ENCODE peak calls at places on chromosome 13, in six cellular contexts. S is HepG2, E is A549, B is H1, O is GM12878, K is SK-N-SH. V is an unnamed sample.
A peak's percentile ranks its signal among the peaks of the same experiment; 100 is the strongest.

GRCh38 chr13:19586904-19587634 is 25.7 kb upstream of the TPTE2 start:
- DNase-seq in E (no peak), O (peak; percentile 65), K (peak; percentile 52), B (no peak), S (peak; percentile 65), V (peak; percentile 34)

GRCh38 chr13:43596924-43597598 is 189.7 kb downstream of the ENOX1 start:
- DNase-seq in O (no peak), B (no peak), S (no peak), E (no peak), K (no peak), V (no peak)

GRCh38 chr13:77386880-77387606 is 60.1 kb upstream of the MYCBP2 start:
- DNase-seq in S (no peak), E (peak; percentile 28), O (no peak), B (no peak), K (no peak), V (peak; percentile 33)

GRCh38 chr13:93045836-93046235 is 180.8 kb upstream of the GPC6 start:
- DNase-seq in K (no peak), B (no peak), S (no peak), E (no peak), O (no peak), V (peak; percentile 58)

GRCh38 chr13:110361365-110361911 is 54.4 kb downstream of the COL4A2 start:
- DNase-seq in K (no peak), B (no peak), E (no peak), S (no peak), O (no peak), V (peak; percentile 88)

GRCh38 chr13:37923236-37923635 is 53.7 kb upstream of the TRPC4 start:
- DNase-seq in S (no peak), O (no peak), E (no peak), B (no peak), K (no peak), V (no peak)

GRCh38 chr13:24280722-24281121 is 28.7 kb upstream of the C1QTNF9 start:
- DNase-seq in B (no peak), S (no peak), O (peak; percentile 30), K (no peak), E (no peak), V (peak; percentile 20)

GRCh38 chr13:65985632-65986031 is 1244.5 kb downstream of the PCDH9 start:
- DNase-seq in B (peak; percentile 69), O (no peak), E (peak; percentile 57), S (peak; percentile 16), K (no peak), V (no peak)

GRCh38 chr13:90302113-90302512 is 1045.4 kb upstream of the MIR17HG start:
- DNase-seq in O (no peak), B (no peak), S (no peak), E (no peak), K (no peak), V (peak; percentile 10)

GRCh38 chr13:109821038-109821545 is 34.7 kb upstream of the IRS2 start:
- DNase-seq in K (no peak), O (no peak), B (no peak), E (no peak), S (no peak), V (no peak)

GRCh38 chr13:101838305-101838835 is 385.9 kb downstream of the ITGBL1 start:
- DNase-seq in K (no peak), O (no peak), S (no peak), E (no peak), B (no peak), V (peak; percentile 1)

GRCh38 chr13:30408319-30409101 is 13.8 kb upstream of the UBE2L5 start:
- DNase-seq in B (peak; percentile 97), K (peak; percentile 42), O (no peak), E (peak; percentile 91), S (peak; percentile 86), V (peak; percentile 79)

GRCh38 chr13:111114362-111115050 is 604 bp upstream of the ARHGEF7 start:
- DNase-seq in O (no peak), K (peak; percentile 77), E (no peak), B (no peak), S (no peak), V (peak; percentile 43)

GRCh38 chr13:56424246-56424645 is 716.5 kb upstream of the PRR20A start:
- DNase-seq in K (no peak), B (no peak), O (no peak), S (no peak), E (no peak), V (no peak)

GRCh38 chr13:114213980-114214379 is 20.7 kb upstream of the CDC16 start:
- DNase-seq in S (no peak), K (no peak), O (no peak), B (no peak), E (no peak), V (no peak)

GRCh38 chr13:21074601-21075302 is 13.4 kb upstream of the LATS2 start:
- DNase-seq in S (no peak), K (no peak), O (no peak), E (no peak), B (peak; percentile 46), V (no peak)

GRCh38 chr13:21077360-21078353 is 16.3 kb upstream of the LATS2 start:
- DNase-seq in O (no peak), K (no peak), E (no peak), B (no peak), S (no peak), V (no peak)

GRCh38 chr13:21078501-21078900 is 17.1 kb upstream of the LATS2 start:
- DNase-seq in E (no peak), S (no peak), K (no peak), B (no peak), O (no peak), V (peak; percentile 42)

GRCh38 chr13:21076265-21076653 is 14.9 kb upstream of the LATS2 start:
- DNase-seq in O (no peak), S (no peak), K (no peak), E (no peak), B (peak; percentile 54), V (no peak)

GRCh38 chr13:21075303-21076264 is 14.2 kb upstream of the LATS2 start:
- DNase-seq in K (peak; percentile 48), B (peak; percentile 82), O (no peak), S (no peak), E (no peak), V (no peak)
- TF ChIP-seq RFX5 in K (no peak), B (no peak), O (no peak), S (no peak), E (no peak), V (no peak)

DNA sequence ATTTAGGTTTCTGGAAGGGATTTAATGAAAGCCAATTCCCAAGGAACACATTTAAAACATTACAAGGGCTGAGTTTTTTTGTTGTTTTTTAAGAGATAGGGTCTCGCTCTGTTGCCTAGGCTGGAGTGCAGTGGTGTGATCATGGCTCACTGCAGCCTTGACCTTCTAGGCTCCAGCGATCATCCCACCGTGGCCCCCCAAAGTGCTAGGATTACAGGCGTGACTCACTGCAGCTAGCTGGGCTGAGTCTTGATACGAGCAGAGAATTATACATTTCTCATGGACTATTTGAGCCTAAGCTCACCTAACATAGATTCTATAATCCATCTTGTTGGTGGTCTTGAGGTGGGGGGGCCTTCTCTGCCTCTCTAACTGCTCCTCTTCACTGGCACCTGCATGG is 37.5 kb downstream of the DOCK9 start:
- DNase-seq in S (no peak), E (no peak), B (no peak), K (no peak), O (no peak), V (no peak)
- TF ChIP-seq RFX5 in S (no peak), E (no peak), B (no peak), K (no peak), O (no peak), V (no peak)

DNA sequence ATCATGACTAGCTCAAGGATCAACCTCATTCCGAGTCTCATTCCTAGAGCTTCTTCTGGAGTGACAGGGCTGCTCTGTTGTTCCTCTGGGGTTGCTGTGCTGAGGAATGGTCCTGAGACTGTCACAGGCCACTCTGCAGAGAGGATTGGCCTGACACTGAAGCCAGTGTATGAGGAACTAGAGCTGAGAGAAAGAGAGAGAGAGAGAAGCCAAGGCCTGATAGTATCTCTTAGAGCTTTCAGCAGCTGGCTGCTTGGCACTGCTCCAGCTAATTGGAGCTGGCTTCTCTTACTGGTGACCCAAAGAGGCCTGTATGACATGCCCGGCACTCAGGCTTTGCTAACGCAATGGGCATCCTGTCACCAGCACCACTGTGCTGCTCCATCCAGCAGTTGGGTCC is 73.4 kb upstream of the FLT1 start:
- DNase-seq in S (no peak), K (peak; percentile 46), O (no peak), E (no peak), B (no peak), V (peak; percentile 62)
- TF ChIP-seq RFX5 in S (no peak), K (no peak), O (no peak), E (no peak), B (no peak), V (no peak)

DNA sequence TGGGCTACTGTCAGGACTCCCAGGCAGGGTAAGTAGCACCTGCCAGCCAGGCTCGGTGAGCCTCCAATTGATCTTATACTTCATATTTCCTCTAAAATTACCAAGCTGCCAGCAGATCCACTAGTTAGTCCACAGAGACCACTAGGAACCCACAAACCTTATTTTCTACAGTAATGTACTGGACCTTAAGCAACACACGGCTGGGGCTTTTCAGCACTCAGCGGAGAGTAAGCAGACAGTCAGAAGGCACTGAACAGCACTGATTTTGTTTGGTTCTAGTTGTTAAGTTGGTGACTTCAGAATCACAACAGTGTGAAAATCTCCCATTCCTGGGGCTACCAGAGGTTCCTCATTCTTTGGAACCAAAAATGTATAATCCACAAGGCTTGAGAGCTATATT is 56.1 kb downstream of the MRPL57 start:
- DNase-seq in B (no peak), K (no peak), E (no peak), O (no peak), S (no peak), V (no peak)
- TF ChIP-seq RFX5 in B (no peak), K (no peak), E (no peak), O (no peak), S (no peak), V (no peak)

GRCh38 chr13:51153527-51153926 is 42.5 kb upstream of the C13orf42 start:
- DNase-seq in O (no peak), B (peak; percentile 40), S (no peak), K (no peak), E (no peak), V (no peak)

GRCh38 chr13:51151463-51151862 is 40.4 kb upstream of the C13orf42 start:
- DNase-seq in K (no peak), E (no peak), B (no peak), O (no peak), S (no peak), V (no peak)

GRCh38 chr13:51156666-51157065 is 45.6 kb upstream of the C13orf42 start:
- DNase-seq in K (no peak), O (no peak), S (no peak), E (no peak), B (peak; percentile 37), V (no peak)

GRCh38 chr13:51152713-51153112 is 41.6 kb upstream of the C13orf42 start:
- DNase-seq in E (no peak), O (no peak), K (no peak), S (no peak), B (peak; percentile 42), V (no peak)

GRCh38 chr13:51154029-51154555 is 43.0 kb upstream of the C13orf42 start:
- DNase-seq in O (no peak), S (no peak), E (no peak), K (no peak), B (peak; percentile 31), V (peak; percentile 30)
- TF ChIP-seq RFX5 in O (no peak), S (no peak), E (no peak), K (no peak), B (no peak), V (no peak)